ENCODE peak calls at places on chromosome 1, in nine cellular contexts. L is cardiac muscle cell, U is IMR-90, R is choroid plexus epithelial cell, H is endothelial cell, J is brain microvascular endothelial cell, G is progenitor cell of endocrine pancreas, A is thoracic aorta, O is fibroblast of mammary gland. Z is an unnamed sample.

GRCh38 chr1:103447471-103447870 is 78.0 kb upstream of the RNPC3 start:
- DNase-seq in U (no peak), A (no peak), G (no peak), R (no peak), O (no peak), L (no peak), H (no peak), J (no peak), Z (no peak)

GRCh38 chr1:185895208-185895900 is 161.2 kb downstream of the HMCN1 start:
- DNase-seq in G (no peak), J (no peak), L (peak), U (no peak), R (peak), O (peak), A (no peak), H (no peak), Z (no peak)

GRCh38 chr1:54405894-54406293 is 300 bp downstream of the SSBP3 start:
- DNase-seq in L (no peak), J (no peak), A (no peak), R (no peak), U (no peak), H (peak), G (no peak), O (no peak), Z (peak)

GRCh38 chr1:72006092-72006491 is 276.2 kb downstream of the NEGR1 start:
- DNase-seq in O (no peak), H (no peak), L (no peak), G (no peak), U (peak), J (no peak), A (no peak), R (no peak), Z (no peak)

GRCh38 chr1:204151562-204152309 is at the start of gene ETNK2:
- DNase-seq in A (no peak), H (peak), L (peak), U (peak), O (peak), G (peak), R (peak), J (no peak), Z (peak)

GRCh38 chr1:46753985-46754384 is 35.1 kb upstream of the EFCAB14 start:
- DNase-seq in L (no peak), J (no peak), A (no peak), R (no peak), G (no peak), U (no peak), H (no peak), O (no peak), Z (no peak)

GRCh38 chr1:201480231-201481003 is 11.4 kb upstream of the PHLDA3 start:
- DNase-seq in O (peak), R (peak), U (no peak), H (peak), L (peak), A (no peak), G (no peak), J (peak), Z (peak)

GRCh38 chr1:198638441-198638840 is 399 bp upstream of the PTPRC start:
- DNase-seq in J (no peak), H (no peak), L (no peak), R (no peak), A (no peak), O (no peak), G (no peak), U (no peak), Z (no peak)

GRCh38 chr1:231584117-231584516 is 42.5 kb upstream of the DISC1 start:
- DNase-seq in J (peak), L (peak), H (no peak), R (peak), O (peak), A (no peak), U (peak), G (no peak), Z (peak)

GRCh38 chr1:147241955-147242448 is 482 bp upstream of the CHD1L start:
- DNase-seq in H (no peak), U (no peak), R (no peak), L (no peak), A (no peak), G (no peak), J (no peak), O (peak), Z (no peak)

GRCh38 chr1:56920551-56920950 is 45.3 kb downstream of the C8B start:
- DNase-seq in J (no peak), R (peak), G (no peak), A (no peak), U (no peak), H (no peak), L (peak), O (peak), Z (no peak)

GRCh38 chr1:66291047-66291864 is 242.7 kb upstream of the SGIP1 start:
- DNase-seq in J (no peak), R (peak), U (peak), L (no peak), O (no peak), A (no peak), H (no peak), G (no peak), Z (no peak)

GRCh38 chr1:196599324-196599723 is 8.9 kb downstream of the KCNT2 start:
- DNase-seq in H (no peak), R (no peak), U (no peak), O (no peak), A (no peak), J (no peak), G (no peak), L (no peak), Z (no peak)

GRCh38 chr1:9849691-9850441 is 26.1 kb upstream of the CLSTN1 start:
- DNase-seq in U (no peak), L (no peak), R (no peak), O (no peak), J (no peak), A (no peak), H (no peak), G (no peak), Z (no peak)

GRCh38 chr1:8020032-8020431 is 6.1 kb downstream of the ERRFI1 start:
- DNase-seq in R (peak), H (no peak), L (peak), U (peak), A (no peak), O (peak), J (no peak), G (no peak), Z (no peak)

GRCh38 chr1:62687421-62687902 is 724 bp downstream of the DOCK7 start:
- DNase-seq in A (no peak), L (peak), R (peak), G (no peak), J (peak), O (peak), U (peak), H (no peak), Z (no peak)

GRCh38 chr1:110203021-110203661 is 7.0 kb upstream of the KCNC4 start:
- DNase-seq in O (peak), J (peak), G (peak), R (peak), A (no peak), H (peak), U (peak), L (peak), Z (peak)

GRCh38 chr1:109796484-109797305 is 33.0 kb upstream of the EPS8L3 start:
- DNase-seq in L (peak), O (peak), A (no peak), U (peak), H (no peak), R (peak), G (no peak), J (peak), Z (no peak)

GRCh38 chr1:53766766-53767409 is 27.9 kb upstream of the GLIS1 start:
- DNase-seq in A (no peak), H (no peak), L (peak), G (no peak), U (peak), R (peak), J (peak), O (peak), Z (no peak)

GRCh38 chr1:3537359-3537758 is 73.9 kb downstream of the MEGF6 start:
- DNase-seq in U (no peak), H (no peak), A (no peak), O (no peak), R (no peak), G (no peak), J (no peak), L (no peak), Z (no peak)

GRCh38 chr1:205313681-205314308 is 7.8 kb downstream of the NUAK2 start:
- DNase-seq in A (no peak), R (peak), H (peak), U (peak), G (peak), L (peak), J (peak), O (peak), Z (no peak)

GRCh38 chr1:34354367-34354766 is 177.7 kb downstream of the C1orf94 start:
- DNase-seq in G (no peak), R (no peak), H (no peak), L (no peak), J (no peak), A (no peak), U (no peak), O (no peak), Z (no peak)

GRCh38 chr1:162840256-162840839 is 20.6 kb downstream of the CCDC190 start:
- DNase-seq in O (peak), H (no peak), J (no peak), A (no peak), R (peak), U (peak), L (no peak), G (no peak), Z (no peak)
- TF ChIP-seq CTCF in O (peak), H (no peak), J (no peak), A (no peak), R (peak), U (no peak), L (no peak), G (no peak), Z (no peak)

DNA sequence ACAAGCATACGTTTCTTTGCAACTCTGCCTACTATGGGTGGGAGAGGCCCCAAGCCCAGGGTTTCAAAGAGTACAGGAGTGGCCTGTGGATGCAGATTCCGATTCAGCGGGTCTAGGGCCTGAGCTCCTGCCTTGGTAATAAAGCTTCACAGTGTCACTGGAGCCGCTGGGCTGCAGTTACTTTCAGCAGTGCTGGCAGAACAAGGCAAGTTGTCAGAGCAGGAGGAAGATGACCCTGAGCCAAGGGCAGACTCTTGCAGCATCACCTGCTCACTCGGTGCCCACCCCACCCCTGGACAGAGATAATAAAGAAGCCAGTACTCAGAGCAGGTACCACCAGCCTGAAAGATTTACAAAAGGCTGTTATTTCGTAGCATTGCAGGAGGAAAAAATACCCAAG is 8.0 kb upstream of the RAP1GAP start:
- DNase-seq in A (no peak), U (no peak), J (no peak), L (no peak), R (no peak), O (no peak), H (no peak), G (no peak), Z (no peak)
- TF ChIP-seq CTCF in A (no peak), U (no peak), J (no peak), L (no peak), R (no peak), O (no peak), H (no peak), G (no peak), Z (no peak)

GRCh38 chr1:112369389-112370285 is 26.4 kb upstream of the CTTNBP2NL start:
- DNase-seq in R (peak), J (peak), O (peak), U (peak), L (peak), A (peak), H (peak), G (peak), Z (peak)
- TF ChIP-seq CTCF in R (peak), J (peak), O (peak), U (peak), L (peak), A (peak), H (peak), G (peak), Z (peak)

DNA sequence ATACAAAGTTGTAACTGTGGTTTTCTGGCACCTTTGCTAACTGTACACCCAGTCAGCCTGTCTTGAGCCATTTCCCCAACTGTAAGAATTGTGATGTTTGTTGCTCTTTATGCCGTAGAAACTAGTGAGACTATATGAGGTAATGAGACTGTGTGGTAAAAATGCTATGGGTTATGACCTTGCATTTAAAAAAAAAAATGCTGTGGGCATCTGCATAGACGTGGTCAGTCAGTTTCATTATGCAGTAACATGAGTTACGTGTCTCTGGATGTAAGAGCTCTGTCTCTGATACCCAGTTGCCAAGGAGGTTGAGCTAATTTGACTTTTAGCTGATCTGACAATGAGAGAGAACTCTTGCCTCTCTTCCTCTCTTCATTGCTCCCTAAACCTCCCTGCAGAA is 80.6 kb upstream of the LAMC2 start:
- DNase-seq in H (no peak), L (peak), U (peak), J (peak), A (no peak), O (peak), G (no peak), R (peak), Z (no peak)
- TF ChIP-seq CTCF in H (no peak), L (no peak), U (no peak), J (no peak), A (no peak), O (no peak), G (no peak), R (no peak), Z (no peak)

GRCh38 chr1:173429517-173430477 is 47.3 kb upstream of the PRDX6 start:
- DNase-seq in R (peak), J (peak), U (peak), H (peak), L (peak), O (peak), A (peak), G (peak), Z (peak)
- TF ChIP-seq CTCF in R (peak), J (peak), U (peak), H (peak), L (peak), O (peak), A (peak), G (peak), Z (peak)

DNA sequence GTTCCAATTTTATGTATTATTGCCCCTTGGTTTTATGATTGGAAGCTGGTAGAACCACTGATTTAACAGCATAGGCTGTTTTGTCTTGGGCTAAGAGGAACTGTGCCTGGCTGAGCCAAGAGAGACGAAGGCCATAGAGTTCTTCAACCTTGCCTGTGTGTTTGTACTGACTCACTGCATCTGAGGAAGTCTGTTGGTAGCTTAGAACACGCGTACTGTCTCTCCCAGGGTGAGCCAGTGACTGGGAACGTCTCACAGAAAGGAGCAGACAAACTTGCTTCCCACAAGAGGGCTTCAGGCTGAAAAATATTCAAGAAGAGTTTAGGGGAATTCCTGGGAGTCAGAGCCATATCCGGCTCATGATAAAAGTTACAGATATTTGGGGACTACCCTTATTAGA is 14.9 kb downstream of the TMEM51 start:
- DNase-seq in J (peak), R (peak), O (peak), U (peak), L (peak), G (no peak), H (no peak), A (no peak), Z (no peak)
- TF ChIP-seq CTCF in J (peak), R (peak), O (no peak), U (peak), L (peak), G (no peak), H (no peak), A (no peak), Z (no peak)

GRCh38 chr1:90732136-90732535 is 15.0 kb upstream of the BARHL2 start:
- DNase-seq in G (no peak), U (no peak), H (no peak), A (no peak), L (no peak), O (no peak), R (no peak), J (no peak), Z (no peak)
- TF ChIP-seq CTCF in G (no peak), U (no peak), H (no peak), A (no peak), L (no peak), O (no peak), R (no peak), J (no peak), Z (no peak)

GRCh38 chr1:245383396-245384330 is 228.9 kb downstream of the KIF26B start:
- DNase-seq in O (no peak), J (no peak), L (no peak), R (no peak), H (no peak), A (no peak), U (no peak), G (no peak), Z (no peak)

GRCh38 chr1:245382981-245383380 is 228.2 kb downstream of the KIF26B start:
- DNase-seq in L (no peak), G (no peak), A (no peak), O (no peak), U (no peak), R (no peak), J (no peak), H (no peak), Z (no peak)

GRCh38 chr1:245378352-245379144 is 223.8 kb downstream of the KIF26B start:
- DNase-seq in J (no peak), A (no peak), R (no peak), L (no peak), O (no peak), U (no peak), H (no peak), G (no peak), Z (no peak)

GRCh38 chr1:245377854-245378253 is 223.1 kb downstream of the KIF26B start:
- DNase-seq in R (no peak), L (no peak), H (no peak), J (no peak), A (no peak), U (no peak), O (no peak), G (no peak), Z (no peak)

DNA sequence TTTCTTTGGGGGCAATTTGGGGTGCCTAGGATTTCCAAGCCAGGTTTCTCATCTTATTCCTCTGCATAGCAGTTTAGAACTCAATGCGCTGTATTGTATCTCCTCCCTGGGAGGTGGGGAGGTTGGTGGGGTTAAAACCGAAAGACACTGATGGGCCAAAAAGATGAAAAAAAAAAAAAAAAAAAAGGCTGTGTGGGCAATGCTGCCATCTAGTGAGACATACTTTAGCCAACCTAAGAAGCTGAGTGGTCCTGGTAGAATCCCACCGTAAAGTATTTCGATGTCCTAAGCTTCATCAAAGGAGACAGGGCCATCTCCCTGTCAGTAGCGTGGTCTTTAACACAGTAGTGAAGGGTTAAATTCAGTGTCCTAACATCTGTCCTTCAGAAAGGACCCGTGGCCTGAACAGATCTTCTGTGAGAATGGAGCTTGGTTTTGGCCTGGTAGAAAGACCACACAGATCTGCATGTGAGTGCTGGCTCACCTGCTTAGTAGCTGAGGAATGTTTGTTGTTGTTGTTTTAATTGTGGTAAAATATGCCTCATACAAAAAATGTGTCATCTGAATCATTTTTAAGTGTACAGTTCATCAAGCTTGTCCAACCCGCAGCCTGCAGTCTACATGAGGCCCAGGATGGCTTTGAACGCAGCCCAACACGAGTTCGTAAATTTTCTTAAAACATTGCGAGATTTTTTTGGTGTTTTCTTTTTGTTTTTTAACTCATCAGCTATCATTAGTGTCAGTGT is 226.2 kb downstream of the KIF26B start:
- DNase-seq in R (no peak), A (no peak), U (no peak), L (no peak), O (no peak), J (no peak), G (no peak), H (no peak), Z (peak)
- TF ChIP-seq CTCF in R (peak), A (no peak), U (peak), L (peak), O (peak), J (peak), G (peak), H (peak), Z (peak)

GRCh38 chr1:91283421-91283726 is 121.3 kb downstream of the HFM1 start:
- DNase-seq in H (no peak), G (no peak), O (peak), A (no peak), J (no peak), L (no peak), R (no peak), U (no peak), Z (no peak)

GRCh38 chr1:91273875-91274274 is 130.8 kb downstream of the HFM1 start:
- DNase-seq in R (peak), G (no peak), U (no peak), L (peak), J (no peak), O (peak), H (no peak), A (no peak), Z (no peak)

GRCh38 chr1:91282695-91283420 is 121.8 kb downstream of the HFM1 start:
- DNase-seq in J (peak), G (peak), O (peak), U (peak), L (peak), H (peak), A (no peak), R (peak), Z (peak)

GRCh38 chr1:91281782-91282181 is 122.9 kb downstream of the HFM1 start:
- DNase-seq in O (no peak), R (no peak), J (no peak), L (no peak), H (no peak), A (no peak), G (no peak), U (no peak), Z (no peak)

DNA sequence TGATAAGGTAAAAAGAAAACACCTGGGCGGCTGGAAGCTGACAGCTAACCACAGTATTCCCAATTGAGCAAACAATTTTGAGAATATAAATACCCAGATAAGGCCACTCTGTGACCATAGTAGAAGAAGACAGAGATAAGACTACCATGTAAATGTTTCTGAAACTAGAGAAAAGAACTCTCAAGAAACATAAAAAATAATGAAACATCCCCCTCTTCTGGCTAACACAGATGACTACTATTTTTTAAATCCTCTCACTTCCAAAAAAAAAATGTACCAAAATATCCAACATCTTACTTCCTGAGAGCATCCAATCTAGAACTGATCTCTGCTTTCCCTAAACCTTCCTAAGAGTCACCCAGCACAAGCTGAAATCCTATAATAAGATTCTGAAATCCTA is 125.9 kb downstream of the HFM1 start:
- DNase-seq in J (no peak), O (peak), R (peak), U (peak), A (no peak), G (no peak), H (no peak), L (peak), Z (no peak)
- TF ChIP-seq CTCF in J (peak), O (peak), R (peak), U (peak), A (no peak), G (peak), H (peak), L (peak), Z (peak)